ENCODE peak calls at places on chromosomes 7 and 10, in five cellular contexts. G is HCT116, C is HepG2, P is GM12878, Q is SK-N-SH. N is an unnamed sample.

GRCh38 chr10:126732308-126732707 is 61.8 kb upstream of the C10orf90 start:
- DNase-seq in G (no peak), C (no peak), P (no peak), Q (no peak), N (no peak)

GRCh38 chr7:68613405-68613804 is 984.9 kb upstream of the AUTS2 start:
- DNase-seq in G (no peak), C (no peak), P (no peak), Q (no peak), N (no peak)

GRCh38 chr7:111324228-111324627 is 233.3 kb downstream of the LRRN3 start:
- DNase-seq in G (no peak), C (no peak), P (peak; percentile 9), Q (no peak), N (no peak)

GRCh38 chr10:28738200-28738599 is 60.9 kb downstream of the BAMBI start:
- DNase-seq in G (peak; percentile 8), C (no peak), P (no peak), Q (no peak), N (peak; percentile 60)

GRCh38 chr10:63699785-63700184 is 178.6 kb downstream of the REEP3 start:
- DNase-seq in G (no peak), C (no peak), P (no peak), Q (no peak), N (no peak)

GRCh38 chr10:681670-682318 is 7.7 kb downstream of the DIP2C start:
- DNase-seq in G (no peak), C (peak; percentile 33), P (no peak), Q (no peak), N (no peak)

GRCh38 chr7:80478683-80479082 is 33.2 kb downstream of the GNAT3 start:
- DNase-seq in G (no peak), C (no peak), P (no peak), Q (no peak), N (no peak)

GRCh38 chr7:55348502-55348901 is 16.6 kb upstream of the LANCL2 start:
- DNase-seq in G (no peak), C (no peak), P (no peak), Q (no peak), N (no peak)

GRCh38 chr7:5439572-5440496 is 16.2 kb upstream of the TNRC18 start:
- DNase-seq in G (no peak), C (peak; percentile 32), P (no peak), Q (peak; percentile 32), N (no peak)

GRCh38 chr7:139232893-139233292 is 1.9 kb downstream of the UBN2 start:
- DNase-seq in G (no peak), C (no peak), P (no peak), Q (no peak), N (no peak)

GRCh38 chr7:41652265-41652664 is 50.6 kb downstream of the INHBA start:
- DNase-seq in G (no peak), C (no peak), P (no peak), Q (no peak), N (no peak)

GRCh38 chr10:71213127-71213616 is 802 bp downstream of the UNC5B start:
- DNase-seq in G (peak; percentile 36), C (no peak), P (no peak), Q (peak; percentile 61), N (no peak)

GRCh38 chr7:151814400-151814914 is 62.5 kb downstream of the PRKAG2 start:
- DNase-seq in G (no peak), C (no peak), P (no peak), Q (no peak), N (no peak)

GRCh38 chr7:27191716-27192545 is 6.9 kb upstream of the HOXA11 start:
- DNase-seq in G (no peak), C (no peak), P (no peak), Q (no peak), N (no peak)

GRCh38 chr10:75550191-75550590 is 118.8 kb downstream of the LRMDA start:
- DNase-seq in G (no peak), C (no peak), P (no peak), Q (no peak), N (no peak)

GRCh38 chr10:5465976-5466450 is 33.4 kb downstream of the CALML5 start:
- DNase-seq in G (no peak), C (no peak), P (no peak), Q (no peak), N (no peak)

GRCh38 chr7:157318015-157318706 is 18.6 kb upstream of the DNAJB6 start:
- DNase-seq in G (no peak), C (no peak), P (no peak), Q (no peak), N (peak; percentile 54)

GRCh38 chr10:37436361-37436760 is 311.0 kb downstream of the ANKRD30A start:
- DNase-seq in G (no peak), C (no peak), P (no peak), Q (no peak), N (no peak)

GRCh38 chr10:113979378-113979777 is 64.3 kb upstream of the ADRB1 start:
- DNase-seq in G (no peak), C (no peak), P (no peak), Q (no peak), N (no peak)

DNA sequence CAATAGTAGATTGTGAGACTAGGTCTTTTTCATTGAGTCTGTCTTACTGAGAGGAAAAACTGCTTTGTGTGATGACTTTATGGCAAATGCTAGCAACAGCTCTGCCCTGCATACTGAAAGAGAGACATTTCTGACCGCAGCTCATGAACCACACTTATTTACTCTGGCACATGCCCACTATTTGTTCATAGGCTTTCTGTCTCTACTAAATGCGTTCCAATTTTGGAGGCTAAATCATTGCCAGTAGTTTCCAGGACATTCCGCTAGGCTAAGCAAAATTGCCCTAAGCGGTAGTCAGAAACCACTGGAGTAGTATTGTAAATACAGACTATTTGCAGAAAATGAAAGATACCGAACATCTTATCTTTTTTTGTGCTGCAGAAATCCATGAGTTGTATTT is 55.6 kb upstream of the DLX6 start:
- DNase-seq in G (no peak), C (peak; percentile 67), P (no peak), Q (no peak), N (no peak)
- TF ChIP-seq ZBTB33 in G (no peak), C (no peak), P (no peak), Q (no peak), N (no peak)

GRCh38 chr7:24227603-24228359 is 56.2 kb upstream of the NPY start:
- DNase-seq in G (no peak), C (no peak), P (peak; percentile 40), Q (peak; percentile 75), N (no peak)
- TF ChIP-seq ZBTB33 in G (no peak), C (no peak), P (no peak), Q (no peak), N (no peak)

GRCh38 chr10:102266670-102267069 is 21.3 kb downstream of the GBF1 start:
- DNase-seq in G (no peak), C (no peak), P (no peak), Q (no peak), N (no peak)

GRCh38 chr10:102274062-102274461 is 28.7 kb downstream of the GBF1 start:
- DNase-seq in G (no peak), C (no peak), P (no peak), Q (no peak), N (no peak)

GRCh38 chr10:102267748-102268147 is 22.4 kb downstream of the GBF1 start:
- DNase-seq in G (no peak), C (no peak), P (no peak), Q (no peak), N (no peak)

GRCh38 chr10:102269017-102269416 is 23.7 kb downstream of the GBF1 start:
- DNase-seq in G (no peak), C (no peak), P (no peak), Q (no peak), N (no peak)

DNA sequence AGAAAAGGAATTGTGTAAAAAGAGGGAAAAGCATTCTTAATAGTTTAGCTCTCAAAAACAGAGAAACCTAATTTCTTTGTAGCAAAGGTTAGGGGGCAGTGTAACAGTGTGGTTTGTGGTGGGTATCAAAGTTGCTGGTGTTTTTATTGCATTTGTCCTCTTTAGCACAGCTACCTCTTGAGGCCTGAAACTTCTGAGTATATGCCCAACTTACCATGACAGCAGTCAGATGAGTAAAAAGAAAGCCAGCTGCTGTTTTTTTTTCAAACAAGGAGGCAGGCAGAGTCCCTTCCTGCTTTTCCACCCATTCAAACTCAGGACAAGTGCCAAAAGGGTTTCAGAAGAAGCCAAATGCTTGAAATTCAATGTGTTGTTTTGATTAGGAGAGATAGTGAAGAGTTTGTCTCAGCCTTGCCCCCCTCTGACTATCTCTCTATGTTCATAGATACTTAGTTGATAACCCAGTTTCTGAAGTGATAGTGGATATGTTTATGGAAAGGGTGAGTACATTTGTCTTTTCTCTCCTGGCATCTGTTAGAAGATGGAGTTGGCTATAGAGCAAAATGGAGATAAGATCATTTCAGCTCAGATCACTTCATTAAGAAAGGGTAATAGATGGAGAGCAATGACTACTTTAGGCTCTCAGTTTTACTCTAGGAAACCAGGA is 23.1 kb downstream of the GBF1 start:
- DNase-seq in G (no peak), C (no peak), P (no peak), Q (no peak), N (no peak)
- TF ChIP-seq ZBTB33 in G (no peak), C (no peak), P (no peak), Q (no peak), N (no peak)

GRCh38 chr7:74165867-74166593 is 8.1 kb upstream of the EIF4H start:
- DNase-seq in G (no peak), C (no peak), P (no peak), Q (no peak), N (no peak)

DNA sequence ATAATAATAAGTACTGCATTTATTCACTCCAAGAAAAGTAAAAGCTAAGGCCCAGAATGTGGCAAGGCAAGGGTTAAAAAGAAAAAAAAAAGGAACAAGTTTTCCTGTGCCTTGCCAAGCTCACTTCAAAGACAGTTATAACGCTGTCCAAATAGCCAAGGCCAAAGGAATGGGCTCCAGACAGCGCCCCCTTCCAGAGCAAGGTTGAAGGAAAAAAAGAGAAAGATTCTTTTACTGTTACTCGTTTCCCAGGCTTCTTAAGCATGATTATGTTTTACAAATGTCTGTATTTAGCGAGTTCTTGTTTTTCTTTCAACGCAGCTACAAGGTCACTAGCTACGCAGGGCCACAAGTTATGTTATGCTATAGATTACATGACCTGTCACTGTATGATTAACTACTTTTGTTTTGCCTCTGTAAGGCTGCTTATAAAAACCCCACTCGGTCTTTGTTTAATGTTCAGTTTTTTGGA is 9.1 kb upstream of the EIF4H start:
- DNase-seq in G (no peak), C (no peak), P (no peak), Q (no peak), N (no peak)
- TF ChIP-seq ZBTB33 in G (no peak), C (no peak), P (no peak), Q (no peak), N (no peak)

GRCh38 chr7:98964596-98964995 is 86.3 kb downstream of the TRRAP start:
- DNase-seq in G (no peak), C (no peak), P (no peak), Q (no peak), N (no peak)
- TF ChIP-seq ZBTB33 in G (no peak), C (no peak), P (no peak), Q (no peak), N (no peak)